ENCODE peak calls at places on chromosomes 6 and 20, in seven cellular contexts. Y, G, B, Q, U, P and A are unnamed samples.

GRCh38 chr20:34604980-34605788 is 46.7 kb downstream of the MAP1LC3A start:
- DNase-seq in Y (peak; percentile 60), G (peak; percentile 18), B (no peak), Q (no peak), U (no peak), P (no peak), A (no peak)

GRCh38 chr20:11511816-11512215 is 405.9 kb upstream of the BTBD3 start:
- DNase-seq in Y (peak; percentile 9), G (no peak), B (peak; percentile 6), Q (no peak), U (no peak), P (no peak), A (peak; percentile 31)

GRCh38 chr6:43310624-43311023 is 2.0 kb upstream of the CRIP3 start:
- DNase-seq in Y (no peak), G (no peak), B (no peak), Q (no peak), U (no peak), P (no peak), A (no peak)

GRCh38 chr6:16773376-16773775 is 12.1 kb upstream of the ATXN1 start:
- DNase-seq in Y (no peak), G (peak; percentile 58), B (no peak), Q (no peak), U (no peak), P (no peak), A (no peak)

GRCh38 chr20:611843-612185 is 1.7 kb upstream of the TCF15 start:
- DNase-seq in Y (no peak), G (no peak), B (peak; percentile 66), Q (no peak), U (no peak), P (no peak), A (no peak)

GRCh38 chr20:9609892-9610502 is 95.6 kb downstream of the LAMP5 start:
- DNase-seq in Y (peak; percentile 77), G (peak; percentile 84), B (peak; percentile 77), Q (peak; percentile 43), U (no peak), P (peak; percentile 72), A (peak; percentile 72)

GRCh38 chr6:34532230-34532629 is 23.9 kb downstream of the SPDEF start:
- DNase-seq in Y (no peak), G (no peak), B (no peak), Q (no peak), U (no peak), P (no peak), A (no peak)

GRCh38 chr20:41268917-41269652 is 48.4 kb downstream of the ZHX3 start:
- DNase-seq in Y (no peak), G (no peak), B (no peak), Q (no peak), U (no peak), P (no peak), A (no peak)

GRCh38 chr20:63043348-63044203 is 36.8 kb upstream of the BHLHE23 start:
- DNase-seq in Y (no peak), G (no peak), B (no peak), Q (no peak), U (no peak), P (no peak), A (no peak)

GRCh38 chr20:61396262-61396848 is 144.3 kb downstream of the CDH4 start:
- DNase-seq in Y (no peak), G (no peak), B (no peak), Q (no peak), U (no peak), P (no peak), A (no peak)

GRCh38 chr6:109373762-109374161 is 8.5 kb downstream of the CD164 start:
- DNase-seq in Y (no peak), G (peak; percentile 28), B (no peak), Q (no peak), U (no peak), P (peak; percentile 75), A (no peak)

GRCh38 chr6:37759221-37760154 is 60.0 kb upstream of the ZFAND3 start:
- DNase-seq in Y (no peak), G (peak; percentile 5), B (no peak), Q (no peak), U (no peak), P (no peak), A (no peak)

GRCh38 chr6:23637296-23637695 is 488.7 kb upstream of the NRSN1 start:
- DNase-seq in Y (no peak), G (no peak), B (no peak), Q (no peak), U (no peak), P (no peak), A (no peak)

GRCh38 chr6:157840776-157841175 is 17.7 kb downstream of the SNX9 start:
- DNase-seq in Y (peak; percentile 76), G (peak; percentile 27), B (peak; percentile 75), Q (no peak), U (no peak), P (no peak), A (no peak)

GRCh38 chr6:32837651-32838113 is 857 bp downstream of the TAP2 start:
- DNase-seq in Y (no peak), G (no peak), B (peak; percentile 5), Q (no peak), U (no peak), P (no peak), A (no peak)

GRCh38 chr6:167058261-167058660 is 59.1 kb downstream of the CEP43 start:
- DNase-seq in Y (peak; percentile 14), G (peak; percentile 55), B (no peak), Q (no peak), U (no peak), P (no peak), A (no peak)

GRCh38 chr20:56155625-56156024 is 92.9 kb upstream of the MC3R start:
- DNase-seq in Y (no peak), G (no peak), B (no peak), Q (no peak), U (no peak), P (no peak), A (no peak)

GRCh38 chr6:40779399-40779798 is 192.2 kb upstream of the LRFN2 start:
- DNase-seq in Y (peak; percentile 50), G (peak; percentile 9), B (peak; percentile 52), Q (no peak), U (no peak), P (no peak), A (no peak)

GRCh38 chr20:21808863-21809664 is 103.6 kb downstream of the PAX1 start:
- DNase-seq in Y (no peak), G (no peak), B (peak; percentile 53), Q (peak; percentile 64), U (no peak), P (peak; percentile 58), A (no peak)

GRCh38 chr6:53956068-53956711 is 155.1 kb upstream of the MLIP start:
- DNase-seq in Y (peak; percentile 48), G (peak; percentile 83), B (peak; percentile 94), Q (peak; percentile 44), U (no peak), P (peak; percentile 42), A (peak; percentile 32)

GRCh38 chr20:64009811-64010387 is 26.1 kb upstream of the C20orf204 start:
- DNase-seq in Y (no peak), G (no peak), B (no peak), Q (no peak), U (no peak), P (no peak), A (no peak)

GRCh38 chr6:27026361-27026760 is 221.1 kb upstream of the PRSS16 start:
- DNase-seq in Y (no peak), G (no peak), B (peak; percentile 39), Q (no peak), U (no peak), P (no peak), A (no peak)

GRCh38 chr6:65285275-65285674 is 421.8 kb downstream of the EYS start:
- DNase-seq in Y (no peak), G (no peak), B (no peak), Q (no peak), U (no peak), P (no peak), A (no peak)

GRCh38 chr6:47353822-47354221 is 44.1 kb upstream of the TNFRSF21 start:
- DNase-seq in Y (no peak), G (no peak), B (no peak), Q (no peak), U (no peak), P (no peak), A (no peak)

GRCh38 chr20:45336530-45337366 is 11.5 kb downstream of the SDC4 start:
- DNase-seq in Y (peak; percentile 84), G (peak; percentile 78), B (no peak), Q (no peak), U (no peak), P (no peak), A (no peak)

GRCh38 chr6:47423087-47423486 is 54.5 kb upstream of the CD2AP start:
- DNase-seq in Y (no peak), G (no peak), B (no peak), Q (no peak), U (no peak), P (no peak), A (no peak)

GRCh38 chr6:142692942-142693341 is 252.0 kb downstream of the HIVEP2 start:
- DNase-seq in Y (peak; percentile 95), G (peak; percentile 87), B (peak; percentile 94), Q (peak; percentile 49), U (peak; percentile 68), P (peak; percentile 73), A (peak; percentile 9)

GRCh38 chr6:133341607-133342158 is 100.5 kb downstream of the EYA4 start:
- DNase-seq in Y (peak; percentile 63), G (peak; percentile 20), B (no peak), Q (no peak), U (no peak), P (no peak), A (peak; percentile 50)

GRCh38 chr6:126100386-126100785 is 114.0 kb downstream of the TRMT11 start:
- DNase-seq in Y (no peak), G (no peak), B (no peak), Q (no peak), U (no peak), P (no peak), A (no peak)

GRCh38 chr20:25328954-25329498 is 61.6 kb downstream of the ABHD12 start:
- DNase-seq in Y (no peak), G (no peak), B (no peak), Q (no peak), U (no peak), P (no peak), A (no peak)

GRCh38 chr6:79878142-79878748 is 69.1 kb downstream of the ELOVL4 start:
- DNase-seq in Y (no peak), G (peak; percentile 43), B (no peak), Q (no peak), U (no peak), P (no peak), A (no peak)

GRCh38 chr20:4508773-4509172 is 212.9 kb upstream of the PRND start:
- DNase-seq in Y (peak; percentile 55), G (no peak), B (peak; percentile 69), Q (no peak), U (no peak), P (no peak), A (no peak)